ENCODE peak calls at places on chromosomes 1 and 21, in seven cellular contexts. J is tibial artery, P is hepatocyte, D is foreskin keratinocyte, A is left ventricle myocardium inferior, U is NCI-H2029, T is MG63. F is an unnamed sample.

GRCh38 chr1:236280438-236281285 is 1.1 kb downstream of the ERO1B start:
- DNase-seq in T (no peak), D (no peak), U (peak), A (no peak), J (peak), P (peak), F (no peak)

GRCh38 chr1:157274698-157275534 is 136.7 kb upstream of the ETV3 start:
- DNase-seq in D (peak), T (peak), U (no peak), J (no peak), A (no peak), P (peak), F (no peak)

GRCh38 chr1:217039926-217040325 is 316.7 kb upstream of the ESRRG start:
- DNase-seq in P (no peak), A (no peak), D (no peak), J (no peak), T (no peak), U (no peak), F (no peak)

GRCh38 chr1:1083181-1084027 is 9.3 kb upstream of the RNF223 start:
- DNase-seq in P (no peak), J (peak), U (no peak), D (no peak), A (peak), T (no peak), F (no peak)

GRCh38 chr21:45261093-45261492 is 26.6 kb downstream of the POFUT2 start:
- DNase-seq in D (no peak), P (no peak), A (no peak), J (no peak), U (no peak), T (no peak), F (no peak)

GRCh38 chr1:168178227-168178637 is 530 bp upstream of the TIPRL start:
- DNase-seq in J (no peak), P (no peak), D (no peak), U (no peak), A (no peak), T (no peak), F (no peak)

GRCh38 chr21:14900611-14901010 is 164.2 kb downstream of the NRIP1 start:
- DNase-seq in A (no peak), P (no peak), J (no peak), U (no peak), T (no peak), D (no peak), F (no peak)

GRCh38 chr1:183096889-183097288 is 73.7 kb downstream of the LAMC1 start:
- DNase-seq in T (peak), A (no peak), P (no peak), J (no peak), D (no peak), U (no peak), F (no peak)

GRCh38 chr1:200410566-200410878 is 686 bp upstream of the ZNF281 start:
- DNase-seq in J (no peak), D (peak), P (peak), A (no peak), U (peak), T (no peak), F (no peak)

GRCh38 chr1:21292991-21293536 is 2.8 kb upstream of the ECE1 start:
- DNase-seq in U (no peak), D (no peak), J (no peak), T (no peak), P (no peak), A (no peak), F (no peak)

GRCh38 chr1:223621312-223621734 is 44.2 kb downstream of the CAPN8 start:
- DNase-seq in T (no peak), J (peak), A (no peak), P (no peak), U (no peak), D (no peak), F (no peak)

GRCh38 chr1:117121589-117122296 is at the start of gene TRIM45:
- DNase-seq in D (peak), A (peak), J (peak), P (peak), T (peak), U (peak), F (peak)

GRCh38 chr1:110383311-110383990 is 7.4 kb downstream of the SLC16A4 start:
- DNase-seq in T (no peak), A (no peak), U (no peak), D (no peak), J (no peak), P (no peak), F (no peak)

GRCh38 chr1:43783671-43784205 is 76.4 kb downstream of the ST3GAL3 start:
- DNase-seq in U (peak), P (no peak), T (no peak), A (no peak), J (no peak), D (peak), F (no peak)

GRCh38 chr1:40381268-40382109 is 8.0 kb downstream of the SMAP2 start:
- DNase-seq in T (no peak), J (no peak), D (no peak), A (no peak), P (no peak), U (peak), F (no peak)

GRCh38 chr1:154845879-154846278 is 24.2 kb downstream of the KCNN3 start:
- DNase-seq in T (no peak), P (no peak), J (no peak), D (no peak), A (no peak), U (no peak), F (no peak)

GRCh38 chr1:21097744-21098143 is 79.0 kb downstream of the EIF4G3 start:
- DNase-seq in U (no peak), J (no peak), P (no peak), A (no peak), T (no peak), D (no peak), F (no peak)

GRCh38 chr1:226541631-226542622 is 6.6 kb upstream of the STUM start:
- DNase-seq in D (no peak), U (peak), T (no peak), A (peak), P (peak), J (peak), F (no peak)

GRCh38 chr1:59188413-59189213 is 108.3 kb upstream of the FGGY start:
- DNase-seq in A (no peak), T (no peak), U (peak), J (no peak), D (no peak), P (no peak), F (no peak)

GRCh38 chr1:212635141-212635601 is 26.6 kb downstream of the ATF3 start:
- DNase-seq in T (no peak), P (no peak), D (no peak), U (no peak), A (no peak), J (no peak), F (no peak)

GRCh38 chr1:154809436-154810413 is 60.4 kb downstream of the KCNN3 start:
- DNase-seq in J (no peak), A (no peak), D (no peak), U (no peak), P (no peak), T (peak), F (no peak)

GRCh38 chr1:201925961-201926585 is 20.3 kb downstream of the LMOD1 start:
- DNase-seq in U (no peak), A (no peak), J (no peak), D (no peak), P (no peak), T (no peak), F (peak)

GRCh38 chr1:192190066-192190465 is 31.8 kb downstream of the RGS18 start:
- DNase-seq in U (no peak), T (no peak), D (no peak), J (no peak), A (no peak), P (no peak), F (no peak)

GRCh38 chr1:47554901-47555300 is 117.1 kb downstream of the FOXD2 start:
- DNase-seq in D (no peak), P (no peak), A (no peak), U (no peak), T (peak), J (no peak), F (no peak)

GRCh38 chr1:149978547-149979023 is 31.9 kb downstream of the OTUD7B start:
- DNase-seq in J (no peak), U (no peak), A (no peak), D (no peak), P (peak), T (no peak), F (no peak)

GRCh38 chr1:61393575-61393974 is 311.2 kb downstream of the NFIA start:
- DNase-seq in U (no peak), P (no peak), T (no peak), A (no peak), D (no peak), J (no peak), F (no peak)

GRCh38 chr1:20701446-20701845 is 16.4 kb downstream of the KIF17 start:
- DNase-seq in P (no peak), U (no peak), J (no peak), T (no peak), A (no peak), D (no peak), F (no peak)

GRCh38 chr1:31984419-31985347 is 29.0 kb upstream of the KHDRBS1 start:
- DNase-seq in P (no peak), T (peak), D (no peak), U (no peak), A (no peak), J (no peak), F (no peak)

GRCh38 chr21:32521736-32522360 is 63.5 kb downstream of the TCP10L start:
- DNase-seq in A (no peak), P (no peak), U (no peak), J (no peak), T (no peak), D (no peak), F (no peak)

GRCh38 chr1:53656062-53656915 is 82.7 kb downstream of the GLIS1 start:
- DNase-seq in T (no peak), A (no peak), J (no peak), U (no peak), D (no peak), P (no peak), F (no peak)

GRCh38 chr1:240526321-240526720 is 85.6 kb downstream of the GREM2 start:
- DNase-seq in A (no peak), D (no peak), P (peak), U (no peak), T (no peak), J (no peak), F (peak)

GRCh38 chr1:107683198-107683657 is 281.8 kb downstream of the VAV3 start:
- DNase-seq in U (no peak), J (no peak), P (peak), A (no peak), D (no peak), T (no peak), F (no peak)

GRCh38 chr1:60621524-60621923 is 460.8 kb upstream of the NFIA start:
- DNase-seq in P (peak), T (no peak), J (no peak), U (peak), A (no peak), D (no peak), F (no peak)

GRCh38 chr1:192527950-192528349 is 47.6 kb upstream of the RGS1 start:
- DNase-seq in D (no peak), U (no peak), J (no peak), A (no peak), P (no peak), T (no peak), F (no peak)

GRCh38 chr1:226654046-226654445 is 85.0 kb downstream of the ITPKB start:
- DNase-seq in J (no peak), A (no peak), D (no peak), P (peak), U (no peak), T (no peak), F (no peak)

GRCh38 chr21:34579411-34579810 is 35.5 kb downstream of the RCAN1 start:
- DNase-seq in T (no peak), P (no peak), J (no peak), D (peak), A (no peak), U (no peak), F (no peak)

GRCh38 chr1:53959664-53960250 is 13.6 kb downstream of the LRRC42 start:
- DNase-seq in J (no peak), U (peak), T (no peak), D (no peak), P (no peak), A (no peak), F (no peak)

GRCh38 chr1:42017259-42017658 is 98.5 kb upstream of the HIVEP3 start:
- DNase-seq in P (no peak), U (no peak), T (no peak), D (no peak), A (no peak), J (no peak), F (no peak)

GRCh38 chr1:36594041-36594440 is 111.3 kb upstream of the CSF3R start:
- DNase-seq in P (no peak), J (no peak), A (no peak), U (no peak), D (no peak), T (no peak), F (no peak)